ENCODE peak calls at places on chromosomes 16 and 17, in four cellular contexts. A is fibroblast of lung, Z is IMR-90, T is H9. E is an unnamed sample.

GRCh38 chr16:27703545-27703944 is 153.6 kb downstream of the KATNIP start:
- DNase-seq in A (no peak), Z (peak; percentile 21), T (no peak), E (no peak)

GRCh38 chr17:31598388-31598760 is 206.9 kb downstream of the RAB11FIP4 start:
- DNase-seq in A (no peak), Z (no peak), T (no peak), E (no peak)

GRCh38 chr16:57628008-57628781 is at the start of gene ADGRG1:
- DNase-seq in A (peak; percentile 93), Z (peak; percentile 97), T (peak; percentile 75), E (no peak)

GRCh38 chr16:80158766-80159165 is 382.0 kb upstream of the DYNLRB2 start:
- DNase-seq in A (peak; percentile 58), Z (peak; percentile 87), T (no peak), E (no peak)

GRCh38 chr16:12387786-12388185 is 411.3 kb downstream of the SNX29 start:
- DNase-seq in A (no peak), Z (no peak), T (no peak), E (no peak)

GRCh38 chr16:69481901-69482341 is 57.5 kb downstream of the CYB5B start:
- DNase-seq in A (peak; percentile 88), Z (peak; percentile 48), T (peak; percentile 50), E (no peak)

GRCh38 chr17:76275382-76276068 is 10.4 kb downstream of the UBALD2 start:
- DNase-seq in A (no peak), Z (no peak), T (no peak), E (no peak)

GRCh38 chr17:65408050-65408449 is 153.4 kb downstream of the AXIN2 start:
- DNase-seq in A (no peak), Z (no peak), T (no peak), E (no peak)

GRCh38 chr17:72510454-72511016 is 389.7 kb downstream of the SOX9 start:
- DNase-seq in A (peak; percentile 46), Z (peak; percentile 27), T (no peak), E (peak; percentile 96)

GRCh38 chr16:49782405-49782804 is 73.5 kb downstream of the ZNF423 start:
- DNase-seq in A (no peak), Z (no peak), T (no peak), E (no peak)

GRCh38 chr17:8588877-8589276 is 41.6 kb downstream of the MYH10 start:
- DNase-seq in A (no peak), Z (no peak), T (no peak), E (no peak)

GRCh38 chr17:1907818-1908698 is 78.3 kb downstream of the RPA1 start:
- DNase-seq in A (peak; percentile 34), Z (peak; percentile 21), T (peak; percentile 66), E (peak; percentile 41)

GRCh38 chr17:42895185-42895555 is 5.4 kb upstream of the G6PC1 start:
- DNase-seq in A (peak; percentile 92), Z (peak; percentile 90), T (no peak), E (no peak)

GRCh38 chr17:44467108-44467507 is 36.1 kb downstream of the GPATCH8 start:
- DNase-seq in A (no peak), Z (no peak), T (no peak), E (no peak)

GRCh38 chr17:31310260-31310659 is 3.6 kb downstream of the EVI2B start:
- DNase-seq in A (no peak), Z (no peak), T (no peak), E (peak; percentile 76)

GRCh38 chr16:27232061-27232841 is 28.9 kb downstream of the KDM8 start:
- DNase-seq in A (no peak), Z (no peak), T (no peak), E (peak; percentile 90)

GRCh38 chr17:64661981-64662773 is at the start of gene SMURF2:
- DNase-seq in A (peak; percentile 53), Z (peak; percentile 61), T (peak; percentile 90), E (peak; percentile 88)

GRCh38 chr17:45847101-45847500 is 2.4 kb downstream of the SPPL2C start:
- DNase-seq in A (no peak), Z (no peak), T (no peak), E (no peak)

GRCh38 chr17:42179911-42180410 is 981 bp downstream of the KCNH4 start:
- DNase-seq in A (peak; percentile 28), Z (peak; percentile 30), T (peak; percentile 88), E (peak; percentile 13)

GRCh38 chr17:69539781-69540319 is 125.4 kb downstream of the MAP2K6 start:
- DNase-seq in A (peak; percentile 91), Z (peak; percentile 93), T (no peak), E (no peak)

GRCh38 chr16:49355923-49356665 is 17.5 kb upstream of the C16orf78 start:
- DNase-seq in A (no peak), Z (no peak), T (no peak), E (no peak)

GRCh38 chr17:82332669-82333278 is 792 bp downstream of the SECTM1 start:
- DNase-seq in A (peak; percentile 45), Z (peak; percentile 55), T (peak; percentile 59), E (no peak)

GRCh38 chr17:10270258-10270657 is 71.9 kb upstream of the GAS7 start:
- DNase-seq in A (no peak), Z (no peak), T (no peak), E (no peak)

GRCh38 chr17:38697061-38697820 is 7.8 kb upstream of the MLLT6 start:
- DNase-seq in A (no peak), Z (no peak), T (no peak), E (no peak)

GRCh38 chr17:14838567-14838966 is 426.6 kb downstream of the PMP22 start:
- DNase-seq in A (no peak), Z (peak; percentile 38), T (no peak), E (no peak)

GRCh38 chr17:72719206-72719581 is 373.3 kb downstream of the SLC39A11 start:
- DNase-seq in A (no peak), Z (no peak), T (no peak), E (no peak)

GRCh38 chr17:63476494-63476856 is 386 bp upstream of the ACE start:
- DNase-seq in A (no peak), Z (no peak), T (peak; percentile 82), E (peak; percentile 22)

GRCh38 chr17:63700528-63701441 is 860 bp upstream of the LIMD2 start:
- DNase-seq in A (peak; percentile 44), Z (peak; percentile 29), T (peak; percentile 69), E (peak; percentile 82)

GRCh38 chr16:89924298-89924924 is 1.3 kb downstream of the TUBB3 start:
- DNase-seq in A (peak; percentile 68), Z (peak; percentile 44), T (peak; percentile 85), E (peak; percentile 91)

GRCh38 chr17:48663134-48663924 is 37.2 kb upstream of the HOXB9 start:
- DNase-seq in A (no peak), Z (no peak), T (no peak), E (no peak)

GRCh38 chr16:22189473-22190168 is 16.5 kb upstream of the EEF2K start:
- DNase-seq in A (peak; percentile 32), Z (peak; percentile 16), T (peak; percentile 48), E (peak; percentile 79)

GRCh38 chr17:57864273-57864672 is 14.4 kb upstream of the MRPS23 start:
- DNase-seq in A (no peak), Z (no peak), T (no peak), E (no peak)

GRCh38 chr16:67391424-67392300 is 1.6 kb downstream of the TPPP3 start:
- DNase-seq in A (no peak), Z (no peak), T (no peak), E (no peak)

GRCh38 chr17:19317359-19318095 is 45.0 kb downstream of the B9D1 start:
- DNase-seq in A (peak; percentile 73), Z (peak; percentile 80), T (peak; percentile 99), E (peak; percentile 91)

GRCh38 chr17:79664925-79665738 is 54.3 kb upstream of the RBFOX3 start:
- DNase-seq in A (peak; percentile 67), Z (no peak), T (peak; percentile 82), E (no peak)

GRCh38 chr16:12535535-12536411 is 267.9 kb downstream of the CPPED1 start:
- DNase-seq in A (no peak), Z (no peak), T (peak; percentile 46), E (no peak)

GRCh38 chr16:85891776-85892166 is 7.2 kb upstream of the IRF8 start:
- DNase-seq in A (no peak), Z (no peak), T (no peak), E (no peak)
- H3K4me2 ChIP-seq in A (no peak overlapping the region), Z (no peak overlapping the region), T (no peak overlapping the region), E (peak overlapping the region; percentile 25)

GRCh38 chr16:735982-736453 is 4.8 kb downstream of the CIAO3 start:
- DNase-seq in A (no peak), Z (no peak), T (no peak), E (no peak)
- H3K4me1 ChIP-seq in A (no peaks in the 10 kb centered on the region), Z (peaks cover 5% of the 10 kb centered on the region), T (peaks cover 2% of the 10 kb centered on the region), E (peaks cover 43% of the 10 kb centered on the region)

DNA sequence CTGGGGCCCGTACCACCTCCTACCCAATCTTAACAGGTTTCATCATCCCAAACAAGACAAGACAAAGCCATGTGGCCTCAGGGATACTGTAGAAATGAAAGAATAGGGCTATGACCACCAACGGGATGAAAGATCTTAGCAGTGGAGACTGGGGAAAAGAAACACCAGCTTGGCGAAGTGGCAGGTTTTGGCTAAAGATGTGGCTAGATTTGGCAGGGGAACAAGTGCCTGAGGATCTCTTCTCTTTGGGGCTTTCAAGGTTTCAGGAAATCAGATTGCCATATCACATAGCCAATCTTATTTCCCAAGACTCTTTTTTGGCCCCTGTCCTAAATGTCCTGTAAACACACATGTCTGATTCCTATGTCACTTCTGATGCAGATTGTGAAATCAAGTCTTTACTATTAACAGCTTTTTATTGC is 6.9 kb downstream of the KRT24 start:
- DNase-seq in A (peak; percentile 6), Z (no peak), T (no peak), E (no peak)
- H3K4me2 ChIP-seq in A (no peak overlapping the region), Z (no peak overlapping the region), T (no peak overlapping the region), E (no peak overlapping the region)

GRCh38 chr17:35063514-35064223 is at the start of gene RFFL:
- DNase-seq in A (peak; percentile 98), Z (peak; percentile 99), T (peak; percentile 94), E (peak; percentile 53)

GRCh38 chr17:35057332-35057915 is 6.1 kb downstream of the RFFL start:
- DNase-seq in A (no peak), Z (no peak), T (no peak), E (no peak)

GRCh38 chr17:35065880-35066279 is 2.4 kb upstream of the RFFL start:
- DNase-seq in A (no peak), Z (no peak), T (no peak), E (no peak)

GRCh38 chr17:35068249-35068648 is 4.7 kb upstream of the RFFL start:
- DNase-seq in A (no peak), Z (no peak), T (no peak), E (no peak)

GRCh38 chr17:35062284-35062683 is 1.2 kb downstream of the RFFL start:
- DNase-seq in A (no peak), Z (no peak), T (no peak), E (no peak)
- H3K4me1 ChIP-seq in A (peaks cover 10% of the 10 kb centered on the region), Z (peaks cover 4% of the 10 kb centered on the region), T (no peaks in the 10 kb centered on the region), E (peaks cover 11% of the 10 kb centered on the region)